ENCODE peak calls at places on chromosomes 6 and 20, in seven cellular contexts. H is MM.1S, D is astrocyte of the spinal cord, M is progenitor cell of endocrine pancreas, P is foreskin keratinocyte, F is foreskin fibroblast, Q is dorsolateral prefrontal cortex. K is an unnamed sample.

GRCh38 chr6:67639161-67639560 is 995.9 kb upstream of the ADGRB3 start:
- DNase-seq in H (no peak), D (peak), M (no peak), P (no peak), F (peak), Q (no peak), K (no peak)

GRCh38 chr6:112043032-112044007 is 10.6 kb upstream of the CCN6 start:
- DNase-seq in H (peak), D (peak), M (peak), P (peak), F (peak), Q (peak), K (no peak)

GRCh38 chr6:156658596-156659316 is 118.4 kb upstream of the ARID1B start:
- DNase-seq in H (no peak), D (no peak), M (no peak), P (no peak), F (no peak), Q (no peak), K (no peak)

GRCh38 chr6:15183979-15184378 is 61.9 kb upstream of the JARID2 start:
- DNase-seq in H (no peak), D (no peak), M (no peak), P (no peak), F (no peak), Q (no peak), K (no peak)

GRCh38 chr6:167324111-167324510 is 775 bp upstream of the TTLL2 start:
- DNase-seq in H (no peak), D (no peak), M (no peak), P (no peak), F (no peak), Q (no peak), K (no peak)

GRCh38 chr6:80457044-80457933 is 350.8 kb downstream of the BCKDHB start:
- DNase-seq in H (no peak), D (peak), M (no peak), P (peak), F (peak), Q (peak), K (peak)

GRCh38 chr6:3458706-3459421 is 2.0 kb upstream of the SLC22A23 start:
- DNase-seq in H (no peak), D (no peak), M (no peak), P (no peak), F (no peak), Q (no peak), K (no peak)

GRCh38 chr6:38593419-38593818 is 46.3 kb downstream of the BTBD9 start:
- DNase-seq in H (no peak), D (no peak), M (no peak), P (no peak), F (no peak), Q (no peak), K (no peak)

GRCh38 chr6:122207794-122208193 is 191.7 kb upstream of the HSF2 start:
- DNase-seq in H (no peak), D (peak), M (no peak), P (peak), F (no peak), Q (no peak), K (no peak)

GRCh38 chr20:16462711-16463110 is 110.5 kb downstream of the KIF16B start:
- DNase-seq in H (no peak), D (no peak), M (no peak), P (no peak), F (no peak), Q (no peak), K (no peak)

GRCh38 chr20:25586877-25587276 is 1.5 kb upstream of the NINL start:
- DNase-seq in H (no peak), D (no peak), M (no peak), P (no peak), F (no peak), Q (no peak), K (no peak)

GRCh38 chr6:122452509-122452908 is 19.1 kb downstream of the SERINC1 start:
- DNase-seq in H (no peak), D (no peak), M (no peak), P (no peak), F (no peak), Q (no peak), K (no peak)

GRCh38 chr6:147119310-147119709 is 84.9 kb upstream of the STXBP5 start:
- DNase-seq in H (no peak), D (no peak), M (no peak), P (no peak), F (no peak), Q (no peak), K (no peak)

GRCh38 chr20:12882832-12883506 is 125.8 kb upstream of the SPTLC3 start:
- DNase-seq in H (no peak), D (peak), M (no peak), P (peak), F (peak), Q (no peak), K (no peak)

GRCh38 chr6:9521152-9521530 is 893.7 kb downstream of the TFAP2A start:
- DNase-seq in H (no peak), D (no peak), M (no peak), P (no peak), F (no peak), Q (no peak), K (no peak)

GRCh38 chr6:18397701-18398100 is 10.6 kb downstream of the RNF144B start:
- DNase-seq in H (no peak), D (no peak), M (no peak), P (no peak), F (no peak), Q (no peak), K (no peak)

GRCh38 chr20:46213946-46214830 is 94.1 kb downstream of the CDH22 start:
- DNase-seq in H (no peak), D (no peak), M (no peak), P (no peak), F (no peak), Q (no peak), K (no peak)

GRCh38 chr20:46001498-46001897 is 7.2 kb upstream of the MMP9 start:
- DNase-seq in H (no peak), D (no peak), M (no peak), P (no peak), F (no peak), Q (no peak), K (no peak)

GRCh38 chr6:126027601-126028000 is 41.3 kb downstream of the TRMT11 start:
- DNase-seq in H (no peak), D (peak), M (no peak), P (no peak), F (peak), Q (no peak), K (no peak)

GRCh38 chr6:49463612-49463967 is 420 bp downstream of the CENPQ start:
- DNase-seq in H (no peak), D (no peak), M (no peak), P (no peak), F (no peak), Q (no peak), K (no peak)

GRCh38 chr6:7150381-7151064 is 42.8 kb downstream of the RREB1 start:
- DNase-seq in H (no peak), D (no peak), M (no peak), P (no peak), F (no peak), Q (no peak), K (no peak)

GRCh38 chr20:34199183-34199582 is 42.0 kb upstream of the ASIP start:
- DNase-seq in H (no peak), D (no peak), M (no peak), P (no peak), F (no peak), Q (no peak), K (no peak)

GRCh38 chr6:167005350-167006159 is 6.4 kb downstream of the CEP43 start:
- DNase-seq in H (no peak), D (no peak), M (no peak), P (no peak), F (no peak), Q (peak), K (no peak)

GRCh38 chr20:40442181-40442963 is 246.7 kb downstream of the MAFB start:
- DNase-seq in H (no peak), D (peak), M (no peak), P (no peak), F (no peak), Q (no peak), K (no peak)
- TF ChIP-seq CTCF in H (no peak), D (peak), M (peak), P (no peak), F (no peak), Q (no peak), K (no peak)

GRCh38 chr6:4775591-4776492 is at the start of gene CDYL:
- DNase-seq in H (peak), D (peak), M (peak), P (peak), F (peak), Q (peak), K (peak)
- TF ChIP-seq CTCF in H (no peak), D (no peak), M (peak), P (peak), F (no peak), Q (no peak), K (no peak)

DNA sequence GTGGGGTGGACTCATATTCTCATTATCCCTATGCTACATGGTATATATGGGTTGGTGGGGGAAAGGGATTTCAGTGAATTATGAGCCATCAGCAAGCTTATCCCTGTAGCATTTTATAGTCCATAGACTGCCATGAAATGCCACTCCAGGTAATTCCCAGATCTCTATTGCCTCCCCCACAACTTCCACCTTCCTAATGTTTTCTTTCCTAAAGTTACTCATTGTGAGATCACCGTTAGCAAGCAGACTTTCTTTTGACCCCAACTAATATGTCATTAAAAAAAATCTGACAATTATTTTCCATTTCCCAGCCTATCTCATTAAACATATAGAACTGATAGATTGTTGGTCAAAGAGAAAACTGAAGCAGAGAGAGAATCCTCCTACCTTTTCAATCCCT is 40.7 kb upstream of the TBX18 start:
- DNase-seq in H (no peak), D (no peak), M (no peak), P (no peak), F (no peak), Q (no peak), K (no peak)
- TF ChIP-seq CTCF in H (no peak), D (no peak), M (no peak), P (no peak), F (no peak), Q (no peak), K (no peak)

GRCh38 chr20:1272368-1273155 is 6.5 kb downstream of the SNPH start:
- DNase-seq in H (no peak), D (no peak), M (no peak), P (no peak), F (no peak), Q (no peak), K (no peak)
- TF ChIP-seq CTCF in H (no peak), D (no peak), M (no peak), P (no peak), F (no peak), Q (no peak), K (no peak)

DNA sequence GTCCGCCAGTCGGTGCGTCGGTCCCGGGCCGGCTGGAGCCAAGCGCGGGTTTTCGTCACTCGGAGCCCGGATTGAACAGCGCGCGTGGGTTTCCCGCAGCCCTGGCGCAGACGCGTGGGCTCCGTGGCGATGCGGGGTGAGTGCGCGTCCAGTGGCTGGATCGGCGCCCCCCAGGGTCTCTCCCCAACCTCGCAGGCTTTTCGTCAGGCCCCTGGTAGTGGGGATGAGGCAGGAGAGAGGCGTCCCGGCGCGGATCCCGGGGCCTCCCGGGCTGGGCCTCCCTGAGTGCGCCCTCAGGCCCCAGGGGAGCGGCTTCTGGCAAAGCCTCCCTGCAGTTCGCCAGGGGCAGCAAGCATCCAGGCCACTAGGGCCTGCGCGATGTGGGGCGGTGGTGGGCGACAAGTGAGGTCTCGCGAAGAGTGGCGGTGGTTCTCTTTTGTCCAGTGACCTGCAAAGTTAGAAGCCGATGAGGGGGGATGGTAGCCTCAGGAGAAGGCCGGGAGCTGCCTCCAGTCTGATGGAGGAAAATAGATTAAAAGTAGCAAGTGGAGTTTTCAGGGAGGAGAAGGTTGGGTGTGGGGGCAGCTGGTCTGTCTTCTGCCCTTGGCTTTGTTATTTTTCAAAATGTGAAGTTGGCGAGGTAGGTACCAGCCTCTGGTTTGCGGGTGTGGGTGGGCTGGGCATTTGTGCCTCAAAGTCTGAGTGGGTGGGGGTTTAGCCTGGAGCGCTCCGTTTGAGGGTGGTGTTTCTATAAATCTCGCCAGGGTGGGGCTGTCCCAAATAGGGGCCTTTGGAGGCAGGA is 1.6 kb downstream of the TOX2 start:
- DNase-seq in H (no peak), D (peak), M (no peak), P (no peak), F (no peak), Q (no peak), K (no peak)
- TF ChIP-seq CTCF in H (no peak), D (no peak), M (no peak), P (no peak), F (no peak), Q (no peak), K (no peak)

DNA sequence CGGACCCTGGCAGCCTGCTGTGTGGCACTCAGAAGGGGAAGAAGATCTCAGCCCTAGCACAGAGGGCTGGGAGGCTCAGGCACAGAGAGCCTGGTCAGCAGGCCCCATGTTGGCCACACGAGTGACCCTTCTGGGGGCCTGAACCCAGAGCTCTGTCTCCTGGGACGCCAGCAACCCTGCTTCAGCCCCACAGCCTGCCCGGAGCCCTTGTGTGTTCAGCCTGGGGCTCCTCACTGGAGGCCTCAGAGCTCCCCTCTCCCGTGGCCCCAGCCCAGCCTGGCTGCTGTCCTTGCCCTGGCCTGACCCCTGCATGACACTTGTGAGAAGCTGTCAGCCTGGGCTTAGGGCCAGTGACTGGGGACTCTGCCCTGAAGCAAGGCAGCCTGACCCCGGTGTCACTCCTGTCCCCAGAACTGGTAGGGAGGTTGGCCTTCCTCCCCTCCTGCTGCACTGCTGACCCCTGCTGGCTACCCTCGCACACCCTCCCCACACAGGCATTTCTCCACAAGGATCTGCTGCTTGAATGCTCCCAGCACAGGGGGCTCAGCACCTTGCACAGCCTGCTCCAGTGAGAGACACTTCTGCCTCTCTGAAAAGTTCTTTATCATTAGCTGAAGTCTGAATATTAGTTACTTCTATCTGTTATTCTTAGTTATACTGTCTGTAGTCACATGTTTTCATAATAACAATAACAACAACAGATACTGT is 15.4 kb upstream of the IP6K3 start:
- DNase-seq in H (peak), D (no peak), M (peak), P (peak), F (peak), Q (no peak), K (no peak)
- TF ChIP-seq CTCF in H (peak), D (peak), M (peak), P (peak), F (peak), Q (peak), K (peak)

DNA sequence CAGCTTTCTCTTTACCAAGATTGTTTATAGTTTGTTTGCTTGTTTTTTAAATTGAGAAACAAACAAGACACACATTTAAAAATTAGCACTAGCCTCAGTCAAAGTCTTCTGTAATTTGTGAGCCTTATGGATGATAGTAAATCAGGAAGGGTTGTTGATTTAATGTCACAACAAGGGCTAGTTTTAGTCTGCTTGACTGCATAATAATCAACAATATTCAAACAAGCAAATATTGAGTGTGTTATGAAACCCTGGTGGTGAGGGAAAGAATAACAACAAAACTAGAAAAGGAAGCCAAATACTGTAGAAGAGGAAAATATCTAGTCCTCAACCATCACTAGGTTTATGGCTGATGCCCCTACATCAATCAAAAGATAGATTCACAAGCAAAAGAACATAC is 228.6 kb downstream of the TBC1D7 start:
- DNase-seq in H (no peak), D (no peak), M (no peak), P (no peak), F (no peak), Q (no peak), K (no peak)
- TF ChIP-seq CTCF in H (peak), D (peak), M (peak), P (peak), F (peak), Q (no peak), K (peak)

DNA sequence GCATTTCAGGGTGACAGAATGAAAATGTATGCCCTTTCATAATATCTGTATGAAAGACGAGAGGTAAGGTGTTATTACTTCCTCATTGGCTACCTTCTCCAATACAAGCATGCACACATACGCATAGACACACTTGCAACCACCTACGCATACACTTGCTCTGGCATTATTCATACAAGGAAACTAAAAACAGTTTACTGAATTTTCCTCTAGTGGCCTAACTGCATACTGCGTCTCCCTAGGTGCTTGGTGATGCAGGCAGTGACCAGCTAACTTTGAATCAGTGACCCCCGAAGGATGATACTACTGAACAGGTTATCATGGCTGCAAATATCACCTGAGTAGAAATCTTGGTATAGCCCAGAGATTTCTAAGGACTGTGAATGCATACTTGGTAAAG is 593.1 kb downstream of the PKHD1 start:
- DNase-seq in H (no peak), D (no peak), M (no peak), P (peak), F (no peak), Q (no peak), K (no peak)
- TF ChIP-seq CTCF in H (no peak), D (no peak), M (peak), P (peak), F (no peak), Q (no peak), K (no peak)

GRCh38 chr6:21599074-21599639 is 5.6 kb downstream of the SOX4 start:
- DNase-seq in H (no peak), D (no peak), M (no peak), P (no peak), F (no peak), Q (no peak), K (no peak)

GRCh38 chr6:21603516-21603952 is 10.0 kb downstream of the SOX4 start:
- DNase-seq in H (no peak), D (no peak), M (no peak), P (no peak), F (no peak), Q (no peak), K (no peak)

GRCh38 chr6:21601341-21601740 is 7.8 kb downstream of the SOX4 start:
- DNase-seq in H (no peak), D (no peak), M (no peak), P (no peak), F (no peak), Q (no peak), K (no peak)

GRCh38 chr6:21604081-21604480 is 10.5 kb downstream of the SOX4 start:
- DNase-seq in H (no peak), D (no peak), M (no peak), P (no peak), F (no peak), Q (no peak), K (no peak)

DNA sequence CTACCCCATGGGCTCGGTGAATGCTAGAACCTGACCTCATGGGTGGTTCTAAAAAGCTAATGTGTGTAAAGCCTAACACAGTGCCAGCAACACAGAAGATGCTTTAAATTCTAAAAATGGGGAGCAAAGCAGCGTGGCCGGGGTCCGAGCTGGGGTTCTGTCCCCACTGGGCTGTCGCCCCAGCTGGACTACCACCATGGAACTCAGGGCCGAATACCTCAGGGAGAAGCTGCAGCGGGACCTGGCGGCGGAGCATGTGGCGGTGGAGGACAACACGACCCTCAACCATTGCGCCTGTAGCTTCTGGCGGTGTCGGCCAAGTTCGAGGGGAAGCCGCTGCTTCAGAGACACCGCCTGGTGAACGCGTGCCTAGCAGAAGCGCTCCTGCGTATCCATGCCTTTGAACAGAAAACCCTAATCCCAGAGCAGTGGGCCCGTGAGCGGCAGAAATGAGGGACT is 8.4 kb downstream of the SOX4 start:
- DNase-seq in H (no peak), D (no peak), M (no peak), P (no peak), F (no peak), Q (no peak), K (no peak)
- TF ChIP-seq CTCF in H (no peak), D (no peak), M (no peak), P (no peak), F (no peak), Q (no peak), K (no peak)